ENCODE peak calls at places on chromosome 21, in ten cellular contexts. G is heart right ventricle, F is suprapubic skin, W is colonic mucosa, L is heart left ventricle, Y is HCT116, U is left ventricle myocardium inferior, O is fibroblast of lung, I is neural progenitor cell, H is OCI-LY7. K is an unnamed sample.

GRCh38 chr21:26809745-26810144 is 35.5 kb downstream of the ADAMTS1 start:
- DNase-seq in L (no peak), H (no peak), G (no peak), F (no peak), W (no peak), I (no peak), O (no peak), Y (no peak), U (no peak), K (no peak)

GRCh38 chr21:14862794-14863720 is 201.7 kb downstream of the NRIP1 start:
- DNase-seq in Y (no peak), F (no peak), U (no peak), O (peak; percentile 42), G (no peak), I (peak; percentile 27), L (no peak), W (no peak), H (peak; percentile 18), K (no peak)

GRCh38 chr21:27734146-27734545 is 767.3 kb upstream of the ADAMTS5 start:
- DNase-seq in I (no peak), H (no peak), W (no peak), G (no peak), Y (no peak), O (peak; percentile 83), L (no peak), U (no peak), F (no peak), K (no peak)

GRCh38 chr21:15953551-15954116 is 223.9 kb downstream of the USP25 start:
- DNase-seq in W (no peak), F (no peak), Y (no peak), U (no peak), H (no peak), I (no peak), O (no peak), L (no peak), G (no peak), K (no peak)

GRCh38 chr21:35428489-35428888 is 379.4 kb upstream of the RUNX1 start:
- DNase-seq in U (peak; percentile 32), O (no peak), L (peak; percentile 53), W (no peak), Y (no peak), G (peak; percentile 58), I (peak; percentile 52), H (no peak), F (no peak), K (no peak)

GRCh38 chr21:35616090-35616489 is 444.2 kb downstream of the SETD4 start:
- DNase-seq in U (no peak), F (no peak), G (no peak), Y (peak; percentile 3), O (peak; percentile 87), H (peak; percentile 5), W (no peak), L (no peak), I (no peak), K (no peak)

GRCh38 chr21:14361958-14362357 is 21.0 kb downstream of the HSPA13 start:
- DNase-seq in O (peak; percentile 46), I (no peak), Y (no peak), F (no peak), W (no peak), U (no peak), L (no peak), H (no peak), G (no peak), K (peak; percentile 37)

GRCh38 chr21:38619865-38620513 is 121.7 kb upstream of the ERG start:
- DNase-seq in I (no peak), Y (no peak), L (peak; percentile 43), F (no peak), O (no peak), H (no peak), W (no peak), U (peak; percentile 64), G (peak; percentile 35), K (peak; percentile 43)

GRCh38 chr21:35375115-35375514 is 326.0 kb upstream of the RUNX1 start:
- DNase-seq in W (no peak), F (no peak), H (no peak), L (no peak), U (no peak), G (no peak), O (peak; percentile 37), Y (no peak), I (no peak), K (no peak)

GRCh38 chr21:29232601-29233541 is 65.9 kb upstream of the BACH1 start:
- DNase-seq in H (peak; percentile 4), G (no peak), L (no peak), I (no peak), O (no peak), F (no peak), Y (no peak), W (no peak), U (no peak), K (no peak)
- H3K4me3 ChIP-seq in H (no peak overlapping the region), G (no peak overlapping the region), L (no peak overlapping the region), I (no peak overlapping the region), O (no peak overlapping the region), F (no peak overlapping the region), Y (no peak overlapping the region), W (no peak overlapping the region), U (no peak overlapping the region), K (no peak overlapping the region)

GRCh38 chr21:40421121-40421520 is 425.8 kb downstream of the DSCAM start:
- DNase-seq in O (no peak), I (no peak), H (no peak), G (no peak), F (no peak), Y (no peak), U (no peak), W (no peak), L (no peak), K (no peak)
- H3K27ac ChIP-seq in O (no peak overlapping the region), I (no peak overlapping the region), H (no peak overlapping the region), G (no peak overlapping the region), F (no peak overlapping the region), Y (no peak overlapping the region), U (no peak overlapping the region), W (no peak overlapping the region), L (no peak overlapping the region), K (no peak overlapping the region)

DNA sequence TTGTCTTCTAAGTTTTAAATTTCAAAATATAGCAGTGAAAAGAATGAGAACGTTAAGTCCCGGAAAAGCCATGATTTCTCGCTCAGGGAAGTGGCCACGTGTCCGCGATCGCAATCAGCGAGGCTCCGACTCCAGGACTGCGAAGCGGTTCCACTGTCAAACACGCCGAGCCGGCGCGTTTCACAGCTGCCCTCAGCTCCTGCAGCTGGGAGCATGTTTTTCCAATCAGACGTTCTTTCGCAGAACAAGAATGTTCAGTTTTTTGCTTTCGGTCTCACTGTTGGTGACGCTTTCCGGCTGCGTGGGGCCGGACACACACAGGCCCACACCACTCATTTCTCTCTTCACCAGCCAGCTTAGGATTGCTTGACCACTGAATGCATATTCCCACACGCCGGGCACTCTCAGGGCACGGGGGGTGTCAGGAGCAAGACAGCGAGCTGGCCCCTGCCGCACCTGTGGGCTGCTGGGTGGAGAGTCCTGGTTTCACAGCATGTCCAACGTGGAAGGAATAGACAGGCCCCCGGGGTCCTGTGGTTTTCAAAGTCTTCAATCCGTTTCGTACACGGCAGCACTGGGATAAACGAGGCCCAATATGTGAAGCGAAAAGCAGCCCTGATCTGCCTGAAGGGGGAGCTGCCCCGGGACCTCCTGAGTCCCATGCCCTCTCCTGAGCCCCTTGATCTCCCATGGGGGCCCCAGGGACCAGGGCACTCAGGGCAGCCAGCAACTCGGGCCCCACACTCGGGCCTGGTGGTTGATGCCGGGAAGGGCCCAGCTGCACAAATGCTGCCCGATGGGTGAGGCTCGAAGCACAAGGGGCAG is 47.3 kb upstream of the COL18A1 start:
- DNase-seq in H (no peak), Y (no peak), O (peak; percentile 62), G (peak; percentile 75), L (peak; percentile 72), I (peak; percentile 58), F (peak; percentile 83), U (peak; percentile 73), W (no peak), K (no peak)
- H3K4me1 ChIP-seq in H (no peaks in the 10 kb centered on the region), Y (peaks cover 20% of the 10 kb centered on the region), O (no peaks in the 10 kb centered on the region), G (peaks cover 23% of the 10 kb centered on the region), L (peaks cover 60% of the 10 kb centered on the region), I (peaks cover 79% of the 10 kb centered on the region), F (peaks cover 29% of the 10 kb centered on the region), U (peaks cover 67% of the 10 kb centered on the region), W (no peaks in the 10 kb centered on the region), K (no peaks in the 10 kb centered on the region)

GRCh38 chr21:25518491-25518911 is 88.8 kb downstream of the MRPL39 start:
- DNase-seq in H (no peak), Y (no peak), L (no peak), O (no peak), G (no peak), I (peak; percentile 5), U (no peak), F (no peak), W (no peak), K (no peak)
- H3K4me3 ChIP-seq in H (no peak overlapping the region), Y (no peak overlapping the region), L (no peak overlapping the region), O (no peak overlapping the region), G (no peak overlapping the region), I (no peak overlapping the region), U (no peak overlapping the region), F (no peak overlapping the region), W (no peak overlapping the region), K (no peak overlapping the region)

GRCh38 chr21:36783612-36784383 is 84.9 kb downstream of the SIM2 start:
- DNase-seq in U (no peak), G (no peak), Y (peak; percentile 90), W (no peak), H (no peak), O (no peak), F (no peak), I (no peak), L (no peak), K (no peak)

GRCh38 chr21:36788116-36788515 is 89.2 kb downstream of the SIM2 start:
- DNase-seq in U (no peak), F (no peak), W (peak; percentile 65), I (no peak), Y (peak; percentile 46), G (no peak), O (no peak), L (no peak), H (no peak), K (peak; percentile 72)

GRCh38 chr21:36785615-36786014 is 86.7 kb downstream of the SIM2 start:
- DNase-seq in F (no peak), I (no peak), H (no peak), Y (no peak), L (no peak), O (no peak), W (no peak), G (no peak), U (no peak), K (no peak)

GRCh38 chr21:36780861-36781260 is 81.9 kb downstream of the SIM2 start:
- DNase-seq in W (no peak), I (no peak), L (no peak), O (no peak), U (no peak), Y (no peak), H (no peak), F (no peak), G (no peak), K (no peak)

GRCh38 chr21:36784942-36785341 is 86.0 kb downstream of the SIM2 start:
- DNase-seq in H (no peak), F (no peak), Y (no peak), W (no peak), G (peak; percentile 57), U (peak; percentile 71), O (no peak), I (peak; percentile 45), L (peak; percentile 63), K (peak; percentile 32)
- H3K27ac ChIP-seq in H (no peak overlapping the region), F (no peak overlapping the region), Y (peak overlapping the region; percentile 54), W (no peak overlapping the region), G (no peak overlapping the region), U (no peak overlapping the region), O (no peak overlapping the region), I (no peak overlapping the region), L (no peak overlapping the region), K (peak overlapping the region; percentile 26)

K was measured in prostate gland.